ENCODE peak calls at places on chromosomes 5 and 9, in ten cellular contexts. One of them, this sample, is unnamed.
A peak's percentile ranks its signal among the peaks of the same experiment; 100 is the strongest.

GRCh38 chr5:102986074-102986473 is 133.9 kb downstream of the GIN1 start:
- DNase-seq in tibial nerve: no peak
- DNase-seq in heart right ventricle: no peak
- DNase-seq in iPS DF 6.9: no peak
- DNase-seq in PC-9: no peak
- DNase-seq in mammary epithelial cell: no peak
- DNase-seq in sigmoid colon: no peak
- DNase-seq in left ventricle myocardium inferior: no peak
- DNase-seq in uterus: no peak
- DNase-seq in aorta: no peak
- DNase-seq in this sample: no peak

GRCh38 chr9:135375001-135375400 is 104.6 kb upstream of the PPP1R26 start:
- DNase-seq in tibial nerve: no peak
- DNase-seq in heart right ventricle: no peak
- DNase-seq in iPS DF 6.9: no peak
- DNase-seq in PC-9: no peak
- DNase-seq in mammary epithelial cell: no peak
- DNase-seq in sigmoid colon: no peak
- DNase-seq in left ventricle myocardium inferior: no peak
- DNase-seq in uterus: no peak
- DNase-seq in aorta: no peak
- DNase-seq in this sample: no peak

GRCh38 chr5:41695920-41696582 is 174.2 kb downstream of the OXCT1 start:
- DNase-seq in tibial nerve: no peak
- DNase-seq in heart right ventricle: no peak
- DNase-seq in iPS DF 6.9: no peak
- DNase-seq in PC-9: no peak
- DNase-seq in mammary epithelial cell: no peak
- DNase-seq in sigmoid colon: no peak
- DNase-seq in left ventricle myocardium inferior: no peak
- DNase-seq in uterus: no peak
- DNase-seq in aorta: no peak
- DNase-seq in this sample: no peak

GRCh38 chr5:134647750-134648424 is 698 bp upstream of the SEC24A start:
- DNase-seq in tibial nerve: no peak
- DNase-seq in heart right ventricle: no peak
- DNase-seq in iPS DF 6.9: no peak
- DNase-seq in PC-9: peak; percentile 4
- DNase-seq in mammary epithelial cell: peak; percentile 76
- DNase-seq in sigmoid colon: no peak
- DNase-seq in left ventricle myocardium inferior: no peak
- DNase-seq in uterus: peak; percentile 19
- DNase-seq in aorta: no peak
- DNase-seq in this sample: peak; percentile 58

GRCh38 chr9:97857603-97858392 is 4.8 kb downstream of the FOXE1 start:
- DNase-seq in tibial nerve: no peak
- DNase-seq in heart right ventricle: no peak
- DNase-seq in iPS DF 6.9: no peak
- DNase-seq in PC-9: no peak
- DNase-seq in mammary epithelial cell: no peak
- DNase-seq in sigmoid colon: no peak
- DNase-seq in left ventricle myocardium inferior: no peak
- DNase-seq in uterus: no peak
- DNase-seq in aorta: no peak
- DNase-seq in this sample: no peak

GRCh38 chr5:7926296-7926695 is 57.3 kb downstream of the MTRR start:
- DNase-seq in tibial nerve: no peak
- DNase-seq in heart right ventricle: no peak
- DNase-seq in iPS DF 6.9: no peak
- DNase-seq in PC-9: no peak
- DNase-seq in mammary epithelial cell: peak; percentile 24
- DNase-seq in sigmoid colon: no peak
- DNase-seq in left ventricle myocardium inferior: no peak
- DNase-seq in uterus: no peak
- DNase-seq in aorta: no peak
- DNase-seq in this sample: no peak

GRCh38 chr5:158492850-158493249 is 606.9 kb downstream of the EBF1 start:
- DNase-seq in tibial nerve: no peak
- DNase-seq in heart right ventricle: no peak
- DNase-seq in iPS DF 6.9: no peak
- DNase-seq in PC-9: no peak
- DNase-seq in mammary epithelial cell: no peak
- DNase-seq in sigmoid colon: no peak
- DNase-seq in left ventricle myocardium inferior: no peak
- DNase-seq in uterus: no peak
- DNase-seq in aorta: no peak
- DNase-seq in this sample: no peak

GRCh38 chr5:29099585-29099984 is 2061.2 kb upstream of the CDH9 start:
- DNase-seq in tibial nerve: no peak
- DNase-seq in heart right ventricle: no peak
- DNase-seq in iPS DF 6.9: no peak
- DNase-seq in PC-9: no peak
- DNase-seq in mammary epithelial cell: no peak
- DNase-seq in sigmoid colon: no peak
- DNase-seq in left ventricle myocardium inferior: no peak
- DNase-seq in uterus: no peak
- DNase-seq in aorta: no peak
- DNase-seq in this sample: no peak

GRCh38 chr9:100281676-100282387 is 70.9 kb downstream of the TEX10 start:
- DNase-seq in tibial nerve: no peak
- DNase-seq in heart right ventricle: no peak
- DNase-seq in iPS DF 6.9: no peak
- DNase-seq in PC-9: no peak
- DNase-seq in mammary epithelial cell: no peak
- DNase-seq in sigmoid colon: no peak
- DNase-seq in left ventricle myocardium inferior: no peak
- DNase-seq in uterus: no peak
- DNase-seq in aorta: no peak
- DNase-seq in this sample: no peak

GRCh38 chr9:93509084-93509483 is 55.7 kb upstream of the FAM120AOS start:
- DNase-seq in tibial nerve: no peak
- DNase-seq in heart right ventricle: no peak
- DNase-seq in iPS DF 6.9: no peak
- DNase-seq in PC-9: no peak
- DNase-seq in mammary epithelial cell: no peak
- DNase-seq in sigmoid colon: no peak
- DNase-seq in left ventricle myocardium inferior: no peak
- DNase-seq in uterus: no peak
- DNase-seq in aorta: no peak
- DNase-seq in this sample: no peak

GRCh38 chr9:72443855-72444254 is 77.6 kb upstream of the TMC1 start:
- DNase-seq in tibial nerve: no peak
- DNase-seq in heart right ventricle: no peak
- DNase-seq in iPS DF 6.9: no peak
- DNase-seq in PC-9: no peak
- DNase-seq in mammary epithelial cell: peak; percentile 37
- DNase-seq in sigmoid colon: no peak
- DNase-seq in left ventricle myocardium inferior: no peak
- DNase-seq in uterus: no peak
- DNase-seq in aorta: no peak
- DNase-seq in this sample: no peak

GRCh38 chr5:40206030-40206429 is 473.7 kb upstream of the PTGER4 start:
- DNase-seq in tibial nerve: no peak
- DNase-seq in heart right ventricle: no peak
- DNase-seq in iPS DF 6.9: no peak
- DNase-seq in PC-9: no peak
- DNase-seq in mammary epithelial cell: no peak
- DNase-seq in sigmoid colon: no peak
- DNase-seq in left ventricle myocardium inferior: no peak
- DNase-seq in uterus: no peak
- DNase-seq in aorta: no peak
- DNase-seq in this sample: no peak

GRCh38 chr9:129674229-129674628 is 8.8 kb downstream of the PRRX2 start:
- DNase-seq in tibial nerve: no peak
- DNase-seq in heart right ventricle: no peak
- DNase-seq in iPS DF 6.9: no peak
- DNase-seq in PC-9: no peak
- DNase-seq in mammary epithelial cell: no peak
- DNase-seq in sigmoid colon: no peak
- DNase-seq in left ventricle myocardium inferior: no peak
- DNase-seq in uterus: no peak
- DNase-seq in aorta: no peak
- DNase-seq in this sample: no peak
- H3K27ac ChIP-seq in tibial nerve: no peak overlapping the region
- H3K27ac ChIP-seq in heart right ventricle: no peak overlapping the region
- H3K27ac ChIP-seq in iPS DF 6.9: no peak overlapping the region
- H3K27ac ChIP-seq in PC-9: no peak overlapping the region
- H3K27ac ChIP-seq in mammary epithelial cell: no peak overlapping the region
- H3K27ac ChIP-seq in sigmoid colon: no peak overlapping the region
- H3K27ac ChIP-seq in left ventricle myocardium inferior: no peak overlapping the region
- H3K27ac ChIP-seq in uterus: no peak overlapping the region
- H3K27ac ChIP-seq in aorta: no peak overlapping the region
- H3K27ac ChIP-seq in this sample: no peak overlapping the region

DNA sequence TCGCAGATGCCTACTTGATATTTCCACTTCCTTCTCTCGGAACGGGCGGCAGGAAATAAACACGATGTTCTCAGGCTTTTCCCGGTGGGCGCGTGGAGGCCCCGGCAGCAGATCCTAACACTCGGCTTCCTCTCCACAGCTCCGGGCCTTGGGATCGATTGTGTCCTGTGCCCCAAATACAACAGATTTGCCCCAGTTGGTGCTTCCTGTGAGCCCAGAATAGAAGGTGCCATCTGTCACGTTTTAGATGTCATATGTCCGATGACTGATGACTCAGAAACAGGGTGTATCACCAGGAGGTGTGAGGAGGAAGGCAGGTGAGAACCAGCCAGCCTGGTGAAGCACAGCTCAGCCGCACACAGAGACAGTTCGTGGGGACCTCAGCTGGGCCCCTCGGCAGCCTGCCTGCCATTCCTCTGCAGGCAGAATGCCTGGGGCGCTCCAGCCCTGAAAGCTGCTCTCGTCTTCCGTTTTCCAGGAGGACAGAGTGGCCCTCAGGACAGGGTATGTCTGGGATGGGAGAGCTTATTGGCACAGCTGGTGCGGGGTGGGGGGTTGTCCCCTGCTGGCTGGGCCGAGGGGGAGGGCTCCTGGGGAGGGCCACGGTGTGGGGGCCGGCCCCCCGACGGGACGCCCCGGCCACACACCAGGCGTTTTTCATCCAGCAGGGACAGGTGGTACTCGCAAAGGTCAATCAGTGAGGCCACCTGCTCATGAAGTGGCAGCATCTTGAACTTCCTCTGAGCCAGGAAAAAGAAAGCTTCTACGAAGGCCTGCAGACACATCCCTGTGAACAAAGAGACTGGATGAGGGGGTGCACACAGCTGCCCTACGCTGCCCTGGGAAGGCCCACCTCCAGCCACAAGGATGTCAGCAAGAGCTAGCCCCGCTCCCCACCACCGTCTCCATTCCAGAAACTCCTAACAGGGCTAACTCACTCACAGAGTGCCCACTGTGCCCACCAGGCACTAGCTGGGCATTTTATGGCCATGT is 171.0 kb downstream of the DAB2IP start:
- DNase-seq in tibial nerve: no peak
- DNase-seq in heart right ventricle: no peak
- DNase-seq in iPS DF 6.9: no peak
- DNase-seq in PC-9: peak; percentile 25
- DNase-seq in mammary epithelial cell: no peak
- DNase-seq in sigmoid colon: no peak
- DNase-seq in left ventricle myocardium inferior: no peak
- DNase-seq in uterus: no peak
- DNase-seq in aorta: no peak
- DNase-seq in this sample: no peak
- H3K4me1 ChIP-seq in tibial nerve: peaks cover 8% of the 10 kb centered on the region
- H3K4me1 ChIP-seq in heart right ventricle: peaks cover 18% of the 10 kb centered on the region
- H3K4me1 ChIP-seq in iPS DF 6.9: peaks cover 8% of the 10 kb centered on the region
- H3K4me1 ChIP-seq in PC-9: no peaks in the 10 kb centered on the region
- H3K4me1 ChIP-seq in mammary epithelial cell: no peaks in the 10 kb centered on the region
- H3K4me1 ChIP-seq in sigmoid colon: no peaks in the 10 kb centered on the region
- H3K4me1 ChIP-seq in left ventricle myocardium inferior: peaks cover 26% of the 10 kb centered on the region
- H3K4me1 ChIP-seq in uterus: peaks cover 5% of the 10 kb centered on the region
- H3K4me1 ChIP-seq in aorta: no peaks in the 10 kb centered on the region
- H3K4me1 ChIP-seq in this sample: peaks cover 5% of the 10 kb centered on the region

DNA sequence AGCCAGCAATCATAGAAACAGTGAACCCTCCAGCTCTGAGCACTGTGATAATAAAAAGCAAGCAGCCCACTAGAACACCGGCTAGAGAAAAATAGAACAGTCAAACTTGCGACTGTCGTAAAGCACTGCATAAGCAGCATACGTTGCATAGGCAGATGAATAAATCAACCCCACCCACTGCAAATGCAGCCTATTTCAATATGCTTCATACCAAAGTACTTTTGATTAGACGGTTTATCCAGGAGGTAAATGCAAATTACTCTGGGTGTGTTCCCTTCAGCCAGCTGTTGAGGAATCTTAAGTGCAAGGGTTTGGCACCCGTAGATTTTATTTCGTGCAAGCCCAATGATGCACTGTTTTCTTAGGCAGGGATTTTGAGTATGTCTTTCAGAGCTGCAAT is 32.1 kb upstream of the ANKRD18A start:
- DNase-seq in tibial nerve: no peak
- DNase-seq in heart right ventricle: no peak
- DNase-seq in iPS DF 6.9: no peak
- DNase-seq in PC-9: no peak
- DNase-seq in mammary epithelial cell: no peak
- DNase-seq in sigmoid colon: no peak
- DNase-seq in left ventricle myocardium inferior: no peak
- DNase-seq in uterus: no peak
- DNase-seq in aorta: no peak
- DNase-seq in this sample: no peak
- H3K27ac ChIP-seq in tibial nerve: no peak overlapping the region
- H3K27ac ChIP-seq in heart right ventricle: peak overlapping the region; percentile 77
- H3K27ac ChIP-seq in iPS DF 6.9: no peak overlapping the region
- H3K27ac ChIP-seq in PC-9: no peak overlapping the region
- H3K27ac ChIP-seq in mammary epithelial cell: no peak overlapping the region
- H3K27ac ChIP-seq in sigmoid colon: no peak overlapping the region
- H3K27ac ChIP-seq in left ventricle myocardium inferior: peak overlapping the region; percentile 87
- H3K27ac ChIP-seq in uterus: no peak overlapping the region
- H3K27ac ChIP-seq in aorta: no peak overlapping the region
- H3K27ac ChIP-seq in this sample: no peak overlapping the region

DNA sequence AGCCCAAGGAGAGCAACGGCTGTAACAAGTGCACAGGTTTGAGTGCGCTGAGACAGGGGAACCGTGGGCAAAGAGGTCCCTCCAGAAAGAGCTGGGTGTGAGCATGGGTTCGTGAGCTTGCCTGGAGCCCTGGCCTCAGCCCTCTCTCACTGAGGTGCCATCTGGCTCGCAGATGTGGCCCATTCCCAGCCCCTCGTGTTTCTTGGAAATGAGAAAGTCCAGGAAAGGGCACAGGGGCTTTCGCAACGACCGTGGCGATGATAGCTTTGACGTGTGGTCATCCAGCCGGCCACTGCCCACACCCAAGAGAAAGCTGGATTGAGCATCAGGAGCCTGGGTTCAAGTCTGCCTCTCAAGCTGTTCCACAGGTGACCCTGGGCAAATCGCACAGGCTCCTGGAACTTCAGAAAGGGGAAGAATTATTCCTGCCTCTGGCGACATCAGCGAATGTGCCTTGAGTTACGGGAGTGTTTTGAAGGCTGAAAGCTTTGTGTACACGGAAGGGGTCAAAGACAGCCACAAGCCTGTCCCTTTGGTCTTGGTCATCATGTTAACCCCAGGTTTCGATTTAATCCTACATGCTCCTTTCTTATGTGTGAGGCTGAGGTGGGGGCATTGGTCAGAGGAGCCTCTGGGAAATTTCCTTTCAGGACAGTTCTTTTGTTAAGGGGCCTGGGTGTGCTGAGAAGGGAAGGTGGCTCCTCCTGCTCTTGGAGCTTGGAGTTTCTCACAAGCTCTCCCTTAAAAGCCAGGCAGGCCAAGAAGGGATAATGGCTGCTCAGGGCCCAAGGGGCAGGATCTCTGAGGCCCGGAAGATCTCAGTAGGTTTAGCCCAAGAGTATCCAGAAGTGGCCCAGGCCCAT is 41.6 kb upstream of the IL17B start:
- DNase-seq in tibial nerve: peak; percentile 26
- DNase-seq in heart right ventricle: peak; percentile 4
- DNase-seq in iPS DF 6.9: no peak
- DNase-seq in PC-9: no peak
- DNase-seq in mammary epithelial cell: no peak
- DNase-seq in sigmoid colon: peak; percentile 88
- DNase-seq in left ventricle myocardium inferior: no peak
- DNase-seq in uterus: peak; percentile 77
- DNase-seq in aorta: no peak
- DNase-seq in this sample: peak; percentile 60
- H3K4me1 ChIP-seq in tibial nerve: peaks cover 22% of the 10 kb centered on the region
- H3K4me1 ChIP-seq in heart right ventricle: peaks cover 84% of the 10 kb centered on the region
- H3K4me1 ChIP-seq in iPS DF 6.9: peaks cover 9% of the 10 kb centered on the region
- H3K4me1 ChIP-seq in PC-9: no peaks in the 10 kb centered on the region
- H3K4me1 ChIP-seq in mammary epithelial cell: no peaks in the 10 kb centered on the region
- H3K4me1 ChIP-seq in sigmoid colon: peaks cover 82% of the 10 kb centered on the region
- H3K4me1 ChIP-seq in left ventricle myocardium inferior: peaks cover 96% of the 10 kb centered on the region
- H3K4me1 ChIP-seq in uterus: peaks cover 19% of the 10 kb centered on the region
- H3K4me1 ChIP-seq in aorta: no peaks in the 10 kb centered on the region
- H3K4me1 ChIP-seq in this sample: peaks cover 10% of the 10 kb centered on the region

This sample was measured in psoas muscle.